ENCODE peak calls at places on chromosome 4, in eight cellular contexts. E is spleen, Z is psoas muscle, P is tibial artery, V is fibroblast of mammary gland, W is PC-9, O is sigmoid colon, D is fibroblast of the aortic adventitia. A is an unnamed sample.

GRCh38 chr4:162782778-162783507 is 383.7 kb downstream of the NAF1 start:
- DNase-seq in P (no peak), Z (no peak), W (no peak), D (no peak), O (no peak), E (no peak), V (no peak), A (no peak)

GRCh38 chr4:17173300-17173699 is 274.9 kb upstream of the LDB2 start:
- DNase-seq in W (no peak), Z (no peak), O (no peak), V (no peak), E (no peak), P (no peak), D (no peak), A (peak; percentile 24)

GRCh38 chr4:77154074-77154473 is 2.9 kb upstream of the CCNG2 start:
- DNase-seq in E (no peak), O (no peak), P (no peak), V (no peak), D (no peak), W (no peak), Z (no peak), A (no peak)

GRCh38 chr4:159175165-159175988 is 72.5 kb downstream of the RAPGEF2 start:
- DNase-seq in E (peak; percentile 74), Z (peak; percentile 29), D (peak; percentile 94), V (peak; percentile 90), P (peak; percentile 70), O (peak; percentile 80), W (peak; percentile 64), A (peak; percentile 60)

GRCh38 chr4:46389301-46389761 is 597 bp downstream of the GABRA2 start:
- DNase-seq in Z (no peak), E (no peak), O (no peak), W (no peak), D (no peak), P (no peak), V (no peak), A (no peak)

GRCh38 chr4:29853843-29854242 is 866.3 kb upstream of the PCDH7 start:
- DNase-seq in V (no peak), D (no peak), Z (no peak), E (no peak), W (no peak), O (no peak), P (no peak), A (no peak)

GRCh38 chr4:110058677-110059076 is 139.7 kb downstream of the ELOVL6 start:
- DNase-seq in P (no peak), Z (no peak), V (no peak), E (no peak), D (no peak), O (no peak), W (no peak), A (no peak)

GRCh38 chr4:155473420-155474095 is 96.8 kb upstream of the MAP9 start:
- DNase-seq in W (no peak), D (no peak), V (peak; percentile 13), Z (no peak), E (no peak), P (no peak), O (no peak), A (no peak)

GRCh38 chr4:76212301-76212700 is 1.3 kb downstream of the SCARB2 start:
- DNase-seq in E (no peak), O (no peak), Z (no peak), P (no peak), V (no peak), D (peak; percentile 30), W (no peak), A (no peak)

GRCh38 chr4:173522160-173522873 is 7.7 kb downstream of the HAND2 start:
- DNase-seq in E (peak; percentile 79), Z (peak; percentile 81), V (peak; percentile 93), D (peak; percentile 96), W (no peak), O (peak; percentile 97), P (peak; percentile 85), A (no peak)

GRCh38 chr4:54844911-54845310 is 187.2 kb downstream of the KIT start:
- DNase-seq in E (no peak), V (no peak), O (no peak), D (no peak), Z (no peak), P (no peak), W (no peak), A (no peak)

DNA sequence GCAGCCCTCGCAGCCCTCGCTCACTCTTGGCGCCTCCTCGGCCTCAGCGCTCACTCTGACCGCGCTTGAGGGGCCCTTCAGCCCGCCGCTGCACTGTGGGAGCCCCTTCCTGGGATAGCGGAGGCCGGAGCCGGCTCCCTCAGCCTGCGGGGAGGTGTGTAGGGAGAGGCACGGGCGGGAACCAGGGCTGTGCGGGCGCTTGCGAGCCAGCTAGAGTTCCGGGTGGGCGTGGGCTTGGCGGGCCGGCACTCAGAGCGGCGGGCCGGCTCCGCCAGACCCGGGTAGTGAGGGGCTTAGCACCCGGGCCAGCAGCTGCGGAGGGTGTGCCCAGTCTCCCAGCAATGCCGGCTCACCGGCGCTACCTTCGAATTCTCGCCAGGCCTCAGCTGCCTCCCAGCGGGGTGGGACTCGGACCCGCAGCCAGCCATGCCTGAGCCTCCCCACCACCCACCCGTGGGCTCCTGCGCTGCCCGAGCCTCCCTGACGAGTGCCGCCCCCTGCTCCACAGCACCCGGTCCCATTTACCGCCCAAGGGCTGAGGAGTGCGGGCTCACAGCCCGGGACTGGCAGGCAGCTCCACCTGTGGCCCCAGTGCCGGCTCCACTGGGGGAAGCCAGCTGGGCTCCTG is 1.4 kb upstream of the AADAT start:
- DNase-seq in E (no peak), P (no peak), O (no peak), W (peak; percentile 7), V (no peak), D (no peak), Z (no peak), A (no peak)
- H3K4me3 ChIP-seq in E (no peak overlapping the region), P (no peak overlapping the region), O (no peak overlapping the region), W (peak overlapping the region; percentile 67), V (no peak overlapping the region), D (no peak overlapping the region), Z (no peak overlapping the region), A (no peak overlapping the region)

DNA sequence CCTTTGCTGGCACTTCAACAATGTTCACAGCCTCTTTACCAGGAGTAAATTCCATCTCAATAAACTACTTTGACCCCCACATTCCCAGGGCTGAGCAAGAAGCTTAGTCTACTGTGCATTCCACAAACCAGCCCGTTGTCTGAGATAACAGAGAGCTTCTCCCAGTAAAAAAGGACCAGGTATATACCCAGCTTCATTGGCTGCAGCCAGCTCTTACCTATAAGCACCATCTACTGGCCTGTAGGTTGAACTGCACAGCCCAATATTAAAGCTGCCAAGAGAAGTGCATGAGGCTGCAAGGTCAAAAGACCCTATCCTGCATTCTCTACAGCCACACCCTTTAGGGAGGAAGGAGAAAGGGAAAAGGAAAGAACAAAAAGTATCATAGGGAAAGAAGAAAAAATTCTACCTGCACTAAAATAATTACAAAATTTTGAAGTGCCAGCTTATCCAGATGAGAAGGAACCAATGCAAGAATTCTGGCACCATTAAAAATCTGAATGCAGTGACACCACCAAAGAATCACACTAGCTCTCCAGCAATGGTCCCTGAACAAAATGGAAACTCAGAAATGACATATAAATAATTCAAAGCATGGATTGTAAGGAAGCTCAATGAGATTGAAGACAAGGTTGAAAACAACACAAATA is 45.7 kb upstream of the INTU start:
- DNase-seq in O (no peak), E (no peak), W (peak; percentile 31), Z (no peak), D (peak; percentile 33), V (peak; percentile 37), P (no peak), A (peak; percentile 10)
- TF ChIP-seq CTCF in O (peak; percentile 20), E (peak; percentile 43), W (peak; percentile 96), Z (peak; percentile 41), D (peak; percentile 82), V (peak; percentile 80), P (peak; percentile 30), A (peak; percentile 81)

DNA sequence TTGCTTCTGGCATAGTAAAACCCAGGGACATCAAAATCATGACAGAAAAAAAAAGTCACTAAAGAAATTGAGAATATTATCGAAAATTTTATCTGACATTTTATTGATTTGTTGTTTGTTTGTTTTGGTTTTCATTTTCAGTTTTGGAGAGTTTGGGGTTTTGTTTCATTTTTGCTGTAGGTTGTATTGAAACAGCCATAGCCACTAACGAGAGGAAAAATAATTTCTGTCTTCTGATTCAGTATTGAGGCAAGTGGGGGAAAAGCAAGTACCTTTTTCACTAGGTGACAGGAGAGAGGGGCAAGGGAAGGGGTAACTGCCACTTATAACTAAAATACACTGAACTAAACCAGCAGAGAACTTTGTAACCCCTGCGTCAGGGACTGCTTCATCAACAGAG is 392.8 kb upstream of the NDST3 start:
- DNase-seq in D (no peak), W (no peak), Z (no peak), O (no peak), E (no peak), V (no peak), P (no peak), A (no peak)
- H3K4me3 ChIP-seq in D (no peak overlapping the region), W (no peak overlapping the region), Z (no peak overlapping the region), O (no peak overlapping the region), E (no peak overlapping the region), V (no peak overlapping the region), P (no peak overlapping the region), A (no peak overlapping the region)

DNA sequence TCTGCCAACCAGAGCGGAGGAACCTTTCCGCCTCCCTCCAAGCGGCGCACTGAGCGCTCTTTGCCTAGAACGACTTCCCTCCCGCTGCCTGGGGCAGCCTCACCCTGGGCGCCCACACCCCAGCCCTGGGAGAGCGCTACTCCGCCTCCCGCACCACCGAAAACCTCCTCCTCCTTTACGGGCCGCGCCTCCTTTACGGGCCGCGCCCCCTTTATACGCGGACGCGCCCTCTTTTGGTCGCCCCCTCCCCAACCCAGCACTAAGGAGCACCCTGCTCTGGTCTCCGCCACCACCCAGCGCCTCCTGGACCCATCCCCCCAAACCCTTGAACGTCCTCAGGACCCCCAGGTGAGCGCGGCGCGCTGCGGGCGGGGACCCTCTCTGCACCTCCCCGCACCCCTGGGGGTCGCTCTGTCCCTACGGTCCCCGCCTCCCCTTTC is 586 bp upstream of the NSG1 start:
- DNase-seq in D (no peak), O (peak; percentile 38), P (no peak), V (no peak), Z (no peak), W (no peak), E (no peak), A (no peak)
- TF ChIP-seq CTCF in D (no peak), O (no peak), P (no peak), V (no peak), Z (no peak), W (no peak), E (no peak), A (no peak)

DNA sequence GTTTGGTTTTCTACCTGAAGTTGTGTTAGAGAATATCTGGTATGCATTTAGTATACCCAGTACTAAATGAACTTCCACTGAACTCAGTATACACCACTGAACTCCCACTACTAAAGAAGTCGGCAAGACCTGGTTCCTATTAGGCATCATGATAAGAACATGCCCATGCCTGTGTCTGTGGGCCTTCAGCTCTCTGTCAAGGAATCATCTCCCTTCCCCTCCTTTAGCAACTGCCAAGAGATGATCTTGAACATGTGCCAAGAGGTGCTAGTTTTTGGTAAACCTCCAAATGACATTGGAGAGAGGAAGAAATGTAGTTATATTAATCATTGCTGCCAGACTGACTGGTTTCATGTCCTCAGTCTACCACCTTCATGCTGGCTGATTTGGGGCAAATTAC is 113.2 kb downstream of the ATP10D start:
- DNase-seq in O (no peak), W (no peak), Z (no peak), V (peak; percentile 10), D (no peak), E (no peak), P (no peak), A (no peak)
- H3K4me3 ChIP-seq in O (no peak overlapping the region), W (no peak overlapping the region), Z (no peak overlapping the region), V (no peak overlapping the region), D (no peak overlapping the region), E (no peak overlapping the region), P (no peak overlapping the region), A (no peak overlapping the region)

GRCh38 chr4:111847256-111848108 is 297.8 kb upstream of the FAM241A start:
- DNase-seq in P (no peak), V (peak; percentile 21), O (no peak), D (peak; percentile 5), Z (no peak), W (no peak), E (no peak), A (no peak)
- TF ChIP-seq CTCF in P (no peak), V (peak; percentile 37), O (no peak), D (peak; percentile 52), Z (no peak), W (peak; percentile 43), E (no peak), A (peak; percentile 46)

A was measured in GM12864.